ENCODE peak calls at places on chromosomes 3 and 15, in five cellular contexts. O is brain microvascular endothelial cell, U is transverse colon, C is foreskin fibroblast, B is gastrocnemius medialis. T is an unnamed sample.

GRCh38 chr15:100114526-100114925 is 227.2 kb downstream of the ADAMTS17 start:
- DNase-seq in O (peak), B (no peak), C (no peak), U (no peak), T (no peak)

GRCh38 chr3:112767177-112767576 is 79.5 kb downstream of the CD200R1L start:
- DNase-seq in B (no peak), O (no peak), C (peak), U (no peak), T (no peak)

GRCh38 chr3:67947808-67948508 is 293.5 kb upstream of the SUCLG2 start:
- DNase-seq in O (no peak), U (no peak), B (peak), C (peak), T (no peak)

GRCh38 chr3:13040381-13041074 is 32.7 kb downstream of the IQSEC1 start:
- DNase-seq in O (no peak), B (no peak), U (peak), C (no peak), T (no peak)

GRCh38 chr15:88932271-88932874 is 19.2 kb upstream of the MFGE8 start:
- DNase-seq in B (peak), U (no peak), C (no peak), O (no peak), T (no peak)

GRCh38 chr15:83248151-83248851 is 36.2 kb downstream of the BNC1 start:
- DNase-seq in U (no peak), B (no peak), O (peak), C (peak), T (peak)

GRCh38 chr15:62758952-62759349 is 283.6 kb upstream of the TPM1 start:
- DNase-seq in B (no peak), C (no peak), O (no peak), U (no peak), T (no peak)

GRCh38 chr3:43817825-43818224 is 127.1 kb downstream of the ABHD5 start:
- DNase-seq in B (no peak), O (no peak), C (no peak), U (no peak), T (no peak)

GRCh38 chr15:99085413-99086326 is 19.2 kb upstream of the SYNM start:
- DNase-seq in B (no peak), U (no peak), O (peak), C (peak), T (peak)

GRCh38 chr15:90882781-90883525 is 1.4 kb upstream of the FES start:
- DNase-seq in O (no peak), C (no peak), U (no peak), B (no peak), T (no peak)

GRCh38 chr15:90883971-90884718 is at the start of gene FES:
- DNase-seq in B (no peak), U (peak), O (no peak), C (peak), T (no peak)

GRCh38 chr15:90884719-90885431 is 571 bp downstream of the FES start:
- DNase-seq in B (no peak), O (no peak), C (no peak), U (no peak), T (no peak)

GRCh38 chr15:90881978-90882721 is 2.2 kb upstream of the FES start:
- DNase-seq in C (no peak), O (no peak), B (no peak), U (no peak), T (no peak)

DNA sequence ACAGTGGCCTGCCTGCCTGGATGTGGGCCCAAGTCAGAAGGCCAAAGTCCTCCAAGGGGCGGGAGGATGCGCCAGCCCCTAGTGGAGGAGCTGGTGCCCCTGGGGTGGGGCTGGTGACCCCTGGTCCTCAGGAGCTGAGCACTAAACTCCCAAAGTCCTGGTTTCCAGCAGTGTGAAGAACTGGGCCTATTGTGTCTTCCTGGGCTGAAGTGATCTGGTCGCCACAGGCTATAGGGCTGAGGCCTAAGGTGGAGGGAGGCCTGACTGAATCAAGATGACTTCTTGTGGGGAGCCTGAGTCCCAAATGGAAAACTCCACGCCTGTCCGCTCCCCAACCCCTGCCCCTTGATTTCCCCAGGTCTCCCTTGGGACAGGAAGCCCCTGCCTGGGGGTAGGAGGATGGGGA is 775 bp upstream of the FES start:
- DNase-seq in C (peak), B (peak), U (no peak), O (no peak), T (no peak)
- H3K4me3 ChIP-seq in C (no peak), B (peak), U (peak), O (no peak), T (no peak)

GRCh38 chr3:186268616-186269448 is 93.2 kb downstream of the DGKG start:
- DNase-seq in B (no peak), C (peak), U (no peak), O (no peak), T (peak)
- TF ChIP-seq CTCF in B (no peak), C (peak), U (no peak), O (peak), T (peak)

GRCh38 chr3:11465744-11466611 is 177.7 kb downstream of the VGLL4 start:
- DNase-seq in O (peak), B (peak), U (no peak), C (peak), T (peak)
- H3K4me3 ChIP-seq in O (no peak), B (no peak), U (no peak), C (no peak), T (no peak)

DNA sequence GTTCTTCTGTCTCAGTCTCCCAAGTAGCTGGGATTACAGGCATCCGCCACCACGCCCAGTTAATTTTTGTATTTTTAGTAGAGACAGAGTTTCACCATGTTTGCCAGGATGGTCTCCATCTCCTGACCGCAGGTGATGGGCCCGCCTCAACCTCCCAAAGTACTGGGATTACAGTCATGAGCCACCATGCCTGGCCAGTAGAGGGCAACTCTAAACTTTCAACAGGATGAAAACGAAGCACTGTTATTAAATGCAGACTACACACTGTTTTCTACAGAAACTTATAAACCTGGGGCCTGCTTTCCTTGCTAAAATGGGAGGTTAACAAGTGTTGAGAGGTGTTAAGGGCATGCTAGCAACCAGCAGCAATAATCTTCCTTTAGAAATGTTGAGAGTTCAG is 7.6 kb downstream of the ARPC4 start:
- DNase-seq in B (no peak), U (no peak), O (no peak), C (no peak), T (no peak)
- TF ChIP-seq CTCF in B (no peak), U (peak), O (peak), C (peak), T (peak)

GRCh38 chr3:84967767-84968581 is 9.2 kb downstream of the CADM2 start:
- DNase-seq in C (no peak), U (no peak), B (no peak), O (no peak), T (no peak)
- H3K4me3 ChIP-seq in C (no peak), U (no peak), B (peak), O (no peak), T (no peak)

GRCh38 chr3:78762121-78762520 is 1005.7 kb downstream of the ROBO1 start:
- DNase-seq in O (no peak), U (no peak), C (peak), B (no peak), T (no peak)
- TF ChIP-seq CTCF in O (no peak), U (no peak), C (no peak), B (no peak), T (no peak)

GRCh38 chr3:149134560-149134959 is 5.1 kb downstream of the HPS3 start:
- DNase-seq in C (peak), B (no peak), U (no peak), O (peak), T (no peak)

GRCh38 chr3:149128856-149129255 is 582 bp upstream of the HPS3 start:
- DNase-seq in U (no peak), B (no peak), C (peak), O (no peak), T (no peak)

GRCh38 chr3:149129326-149130123 is at the start of gene HPS3:
- DNase-seq in O (peak), U (peak), B (peak), C (peak), T (no peak)

GRCh38 chr3:149131594-149131993 is 2.2 kb downstream of the HPS3 start:
- DNase-seq in C (no peak), U (no peak), O (no peak), B (no peak), T (no peak)
- H3K4me3 ChIP-seq in C (no peak), U (peak), O (no peak), B (no peak), T (no peak)

GRCh38 chr3:132342615-132343014 is 25.4 kb downstream of the ACP3 start:
- DNase-seq in C (no peak), O (no peak), B (no peak), U (no peak), T (no peak)

GRCh38 chr3:132341746-132342145 is 24.5 kb downstream of the ACP3 start:
- DNase-seq in U (no peak), B (no peak), C (peak), O (no peak), T (no peak)

GRCh38 chr3:132343018-132343612 is 25.9 kb downstream of the ACP3 start:
- DNase-seq in B (no peak), O (peak), U (peak), C (peak), T (peak)

GRCh38 chr3:132344666-132345280 is 27.6 kb downstream of the ACP3 start:
- DNase-seq in C (peak), U (no peak), B (no peak), O (no peak), T (no peak)

GRCh38 chr3:132342183-132342582 is 25.0 kb downstream of the ACP3 start:
- DNase-seq in B (no peak), U (no peak), O (no peak), C (peak), T (no peak)
- TF ChIP-seq CTCF in B (no peak), U (no peak), O (peak), C (no peak), T (no peak)

DNA sequence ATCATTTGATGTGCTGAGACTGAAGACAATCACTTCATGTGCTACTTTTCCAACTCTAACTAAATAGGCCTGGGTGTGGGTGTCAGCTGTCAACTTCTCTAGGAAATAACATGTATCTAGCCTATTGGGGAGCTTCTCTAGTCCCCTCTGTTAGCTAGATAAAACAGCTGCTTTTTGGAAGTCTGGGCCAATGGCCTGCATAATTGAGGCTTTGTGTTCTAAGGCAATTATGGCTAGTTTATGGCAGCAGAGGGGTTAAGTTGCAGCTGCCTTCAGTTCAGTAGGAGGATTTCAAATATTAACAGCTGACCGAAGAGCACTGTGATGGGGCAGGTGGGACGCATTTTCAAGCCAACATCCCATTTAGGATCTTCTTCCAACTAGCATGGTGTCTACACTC is 6.3 kb downstream of the COL8A1 start:
- DNase-seq in O (no peak), B (no peak), U (no peak), C (no peak), T (no peak)
- H3K4me3 ChIP-seq in O (no peak), B (no peak), U (no peak), C (no peak), T (no peak)

T was measured in AG09309.